ENCODE peak calls at places on chromosome 14, in four cellular contexts. M, R, K and C are unnamed samples.

GRCh38 chr14:32977913-32978312 is 39.2 kb downstream of the NPAS3 start:
- DNase-seq in M (no peak), R (no peak), K (no peak), C (no peak)

GRCh38 chr14:90760055-90760444 is 56.2 kb downstream of the TTC7B start:
- DNase-seq in M (no peak), R (no peak), K (no peak), C (no peak)

GRCh38 chr14:103296007-103296406 is 38.0 kb upstream of the EIF5 start:
- DNase-seq in M (no peak), R (no peak), K (no peak), C (no peak)

GRCh38 chr14:22113401-22113800 is 439.8 kb upstream of the OR4E1 start:
- DNase-seq in M (no peak), R (no peak), K (no peak), C (no peak)

GRCh38 chr14:87896393-87897380 is 96.3 kb downstream of the GALC start:
- DNase-seq in M (no peak), R (peak; percentile 25), K (no peak), C (no peak)

GRCh38 chr14:95953111-95953724 is 76.6 kb downstream of the TUNAR start:
- DNase-seq in M (no peak), R (peak; percentile 44), K (no peak), C (no peak)

GRCh38 chr14:77203611-77204456 is 22.2 kb downstream of the TMEM63C start:
- DNase-seq in M (no peak), R (no peak), K (peak; percentile 36), C (no peak)

GRCh38 chr14:35556548-35556947 is 22.6 kb downstream of the INSM2 start:
- DNase-seq in M (no peak), R (no peak), K (no peak), C (no peak)

GRCh38 chr14:54126947-54127346 is 170.3 kb upstream of the BMP4 start:
- DNase-seq in M (no peak), R (no peak), K (no peak), C (no peak)